ENCODE peak calls at places on chromosomes 2 and 18, in five cellular contexts. M is fibroblast of the conjunctiva, C is non-pigmented ciliary epithelial cell, A is renal cortical epithelial cell, Q is T-helper 17 cell. N is an unnamed sample.

GRCh38 chr2:194739217-194739616 is 917.8 kb upstream of the SLC39A10 start:
- DNase-seq in A (no peak), M (no peak), C (no peak), Q (no peak), N (no peak)

GRCh38 chr2:191688934-191689695 is 11.2 kb downstream of the NABP1 start:
- DNase-seq in Q (no peak), C (peak; percentile 77), A (peak; percentile 99), M (peak; percentile 73), N (peak; percentile 93)

GRCh38 chr2:220837226-220837625 is 734.9 kb downstream of the EPHA4 start:
- DNase-seq in C (no peak), M (no peak), Q (no peak), A (no peak), N (no peak)

GRCh38 chr18:66124394-66124793 is 373.6 kb downstream of the CDH7 start:
- DNase-seq in C (no peak), A (no peak), Q (no peak), M (no peak), N (no peak)

GRCh38 chr2:67839242-67839641 is 223.6 kb downstream of the C1D start:
- DNase-seq in Q (no peak), C (no peak), M (no peak), A (no peak), N (no peak)

GRCh38 chr2:1925928-1926327 is 181.6 kb upstream of the PXDN start:
- DNase-seq in A (no peak), C (no peak), Q (no peak), M (no peak), N (no peak)

GRCh38 chr2:200356794-200357472 is 50.4 kb downstream of the SPATS2L start:
- DNase-seq in A (no peak), Q (no peak), M (peak; percentile 51), C (peak; percentile 51), N (peak; percentile 96)

GRCh38 chr2:29920631-29921559 is 491 bp downstream of the ALK start:
- DNase-seq in C (no peak), Q (no peak), M (no peak), A (no peak), N (peak; percentile 8)

GRCh38 chr18:48342588-48342987 is 66.6 kb downstream of the ZBTB7C start:
- DNase-seq in M (no peak), C (no peak), Q (no peak), A (no peak), N (no peak)

GRCh38 chr2:118010470-118010869 is 3.4 kb downstream of the CCDC93 start:
- DNase-seq in C (no peak), A (no peak), Q (no peak), M (no peak), N (no peak)

GRCh38 chr2:36562973-36563532 is 34.9 kb downstream of the FEZ2 start:
- DNase-seq in M (peak; percentile 17), C (no peak), Q (no peak), A (peak; percentile 73), N (peak; percentile 78)

GRCh38 chr2:84629550-84629949 is 113.3 kb downstream of the DNAH6 start:
- DNase-seq in Q (no peak), A (no peak), M (no peak), C (no peak), N (no peak)

GRCh38 chr2:207530160-207531023 is 630 bp downstream of the CREB1 start:
- DNase-seq in C (no peak), Q (peak; percentile 41), A (no peak), M (no peak), N (peak; percentile 40)

GRCh38 chr18:2889761-2890192 is 43.0 kb downstream of the EMILIN2 start:
- DNase-seq in C (no peak), M (no peak), A (no peak), Q (no peak), N (no peak)

GRCh38 chr18:48393776-48394175 is 15.4 kb downstream of the ZBTB7C start:
- DNase-seq in A (no peak), C (no peak), M (no peak), Q (no peak), N (no peak)

GRCh38 chr2:32735370-32735769 is 107.5 kb downstream of the TTC27 start:
- DNase-seq in A (no peak), Q (no peak), M (no peak), C (no peak), N (no peak)

GRCh38 chr2:71832388-71832787 is 315.3 kb downstream of the CYP26B1 start:
- DNase-seq in M (no peak), A (no peak), C (no peak), Q (no peak), N (peak; percentile 61)

GRCh38 chr18:22432672-22433137 is 15.0 kb upstream of the CTAGE1 start:
- DNase-seq in C (peak; percentile 76), A (peak; percentile 53), M (peak; percentile 70), Q (no peak), N (peak; percentile 86)

GRCh38 chr2:43268066-43268971 is 41.9 kb upstream of the ZFP36L2 start:
- DNase-seq in C (no peak), A (no peak), Q (no peak), M (no peak), N (peak; percentile 32)

N was measured in AG10803.